ENCODE peak calls at places on chromosomes 6 and 20, in six cellular contexts. Q, G, E, B, P and J are unnamed samples.

GRCh38 chr6:113622254-113622653 is 234.9 kb upstream of the MARCKS start:
- DNase-seq in Q (no peak), G (no peak), E (no peak), B (no peak), P (no peak), J (no peak)

GRCh38 chr20:17557675-17558006 is 12.2 kb upstream of the DSTN start:
- DNase-seq in Q (no peak), G (no peak), E (peak; percentile 88), B (no peak), P (peak; percentile 59), J (peak; percentile 52)

GRCh38 chr20:41191562-41192500 is 54.5 kb downstream of the PLCG1 start:
- DNase-seq in Q (no peak), G (no peak), E (no peak), B (no peak), P (no peak), J (no peak)

GRCh38 chr6:35810831-35811698 is 5.9 kb downstream of the LHFPL5 start:
- DNase-seq in Q (no peak), G (no peak), E (peak; percentile 55), B (no peak), P (no peak), J (peak; percentile 26)

GRCh38 chr6:141309295-141309694 is 823.4 kb upstream of the GJE1 start:
- DNase-seq in Q (no peak), G (no peak), E (no peak), B (no peak), P (no peak), J (no peak)

GRCh38 chr20:37397076-37397953 is 51.4 kb downstream of the SRC start:
- DNase-seq in Q (no peak), G (no peak), E (no peak), B (no peak), P (no peak), J (peak; percentile 78)

GRCh38 chr20:50276119-50277063 is 85.8 kb downstream of the CEBPB start:
- DNase-seq in Q (no peak), G (no peak), E (no peak), B (peak; percentile 30), P (no peak), J (no peak)

GRCh38 chr6:20096506-20096905 is 115.8 kb downstream of the MBOAT1 start:
- DNase-seq in Q (no peak), G (no peak), E (no peak), B (no peak), P (no peak), J (no peak)

GRCh38 chr6:144659202-144659731 is 374.1 kb downstream of the UTRN start:
- DNase-seq in Q (peak; percentile 22), G (peak; percentile 71), E (peak; percentile 25), B (peak; percentile 37), P (no peak), J (no peak)

GRCh38 chr6:22954749-22955385 is 385.5 kb downstream of the HDGFL1 start:
- DNase-seq in Q (no peak), G (no peak), E (peak; percentile 68), B (no peak), P (no peak), J (no peak)

GRCh38 chr20:4195499-4195898 is 180.1 kb upstream of the RNF24 start:
- DNase-seq in Q (no peak), G (peak; percentile 39), E (peak; percentile 26), B (peak; percentile 39), P (no peak), J (no peak)

GRCh38 chr6:117194978-117195377 is 70.4 kb upstream of the VGLL2 start:
- DNase-seq in Q (no peak), G (no peak), E (no peak), B (no peak), P (no peak), J (no peak)

GRCh38 chr6:24755284-24755683 is 19.5 kb upstream of the GMNN start:
- DNase-seq in Q (no peak), G (no peak), E (no peak), B (no peak), P (no peak), J (no peak)

GRCh38 chr6:53161481-53162009 is 12.9 kb upstream of the GCM1 start:
- DNase-seq in Q (no peak), G (no peak), E (peak; percentile 40), B (no peak), P (no peak), J (no peak)

GRCh38 chr6:161630674-161631073 is 356.8 kb upstream of the AGPAT4 start:
- DNase-seq in Q (no peak), G (no peak), E (no peak), B (no peak), P (no peak), J (no peak)

GRCh38 chr20:52212943-52213342 is 21.4 kb upstream of the ZFP64 start:
- DNase-seq in Q (no peak), G (no peak), E (no peak), B (no peak), P (no peak), J (no peak)

DNA sequence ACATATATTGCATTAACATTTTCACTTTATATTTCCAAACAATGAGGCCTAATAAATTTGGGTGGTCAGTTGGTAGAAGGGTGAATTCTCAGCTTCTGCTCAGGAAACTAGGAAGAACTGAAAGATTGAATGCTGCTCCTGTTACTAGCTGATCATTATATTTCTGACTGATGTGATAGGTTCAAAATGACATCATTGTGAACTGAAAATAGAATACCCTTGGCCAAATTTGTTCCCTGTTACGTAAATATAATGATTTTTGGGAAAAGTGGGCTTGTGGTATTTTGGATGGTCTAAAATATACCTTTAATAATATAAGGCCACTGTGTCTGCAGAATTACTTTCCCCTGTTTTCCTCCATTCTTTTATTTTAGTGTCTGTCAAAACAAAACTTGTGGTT is 2.8 kb downstream of the UST start:
- DNase-seq in Q (no peak), G (no peak), E (no peak), B (no peak), P (no peak), J (no peak)
- H3K4me3 ChIP-seq in Q (no peak overlapping the region), G (no peak overlapping the region), E (no peak overlapping the region), B (no peak overlapping the region), P (no peak overlapping the region), J (no peak overlapping the region)

GRCh38 chr6:17826301-17826700 is 119.6 kb upstream of the NUP153 start:
- DNase-seq in Q (no peak), G (no peak), E (peak; percentile 37), B (no peak), P (no peak), J (no peak)
- H3K36me3 ChIP-seq in Q (peaks cover 85% of the 10 kb centered on the region), G (no peaks in the 10 kb centered on the region), E (peaks cover 5% of the 10 kb centered on the region), B (no peaks in the 10 kb centered on the region), P (peaks cover 86% of the 10 kb centered on the region), J (peaks cover 10% of the 10 kb centered on the region)

GRCh38 chr6:127886603-127887002 is 14.3 kb downstream of the THEMIS start:
- DNase-seq in Q (no peak), G (no peak), E (no peak), B (no peak), P (no peak), J (no peak)
- H3K4me3 ChIP-seq in Q (no peak overlapping the region), G (no peak overlapping the region), E (no peak overlapping the region), B (no peak overlapping the region), P (no peak overlapping the region), J (no peak overlapping the region)

GRCh38 chr20:6715350-6716063 is 52.0 kb upstream of the BMP2 start:
- DNase-seq in Q (no peak), G (no peak), E (no peak), B (no peak), P (no peak), J (peak; percentile 10)
- H3K36me3 ChIP-seq in Q (no peaks in the 10 kb centered on the region), G (no peaks in the 10 kb centered on the region), E (no peaks in the 10 kb centered on the region), B (no peaks in the 10 kb centered on the region), P (no peaks in the 10 kb centered on the region), J (no peaks in the 10 kb centered on the region)

GRCh38 chr6:40586369-40586768 is 795 bp downstream of the LRFN2 start:
- DNase-seq in Q (no peak), G (peak; percentile 37), E (no peak), B (no peak), P (no peak), J (no peak)
- H3K4me3 ChIP-seq in Q (peak overlapping the region; percentile 51), G (peak overlapping the region; percentile 97), E (no peak overlapping the region), B (no peak overlapping the region), P (peak overlapping the region; percentile 51), J (no peak overlapping the region)

DNA sequence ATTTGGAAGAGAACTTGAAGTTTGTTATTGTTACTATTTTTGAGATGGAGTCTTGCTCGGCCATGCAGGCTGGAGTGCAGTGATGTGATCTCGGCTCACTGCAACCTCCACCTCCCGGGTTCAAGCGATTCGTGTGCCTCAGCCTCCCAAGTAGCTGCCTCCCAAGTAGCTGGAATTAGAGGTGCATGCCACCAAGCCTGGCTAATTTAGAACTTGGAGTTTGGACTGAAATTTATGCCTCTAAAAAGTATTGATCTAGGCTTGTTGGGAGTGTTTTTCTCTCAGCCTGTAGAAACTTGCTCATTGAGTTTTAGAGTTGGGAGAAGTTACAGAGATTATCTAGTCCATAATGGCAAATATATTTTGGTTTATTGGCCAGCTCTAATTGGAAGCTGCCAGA is 4.1 kb downstream of the ITCH start:
- DNase-seq in Q (no peak), G (no peak), E (no peak), B (no peak), P (no peak), J (no peak)
- H3K36me3 ChIP-seq in Q (peaks cover 31% of the 10 kb centered on the region), G (peaks cover 52% of the 10 kb centered on the region), E (peaks cover 9% of the 10 kb centered on the region), B (peaks cover 13% of the 10 kb centered on the region), P (peaks cover 32% of the 10 kb centered on the region), J (peaks cover 42% of the 10 kb centered on the region)